ENCODE peak calls at places on chromosomes 4 and X, in six cellular contexts. N is SK-N-SH, H is hepatocyte, Q is GM23248, U is OCI-LY7, E is Karpas-422. K is an unnamed sample. For H3K9me2, the result is how much of the 10 kb centered on the place peaks cover.

GRCh38 chr4:23438764-23439163 is 451.1 kb downstream of the PPARGC1A start:
- DNase-seq in N (no peak), H (no peak), Q (no peak), U (no peak), E (no peak), K (no peak)

GRCh38 chr4:78517050-78517652 is 34.4 kb upstream of the ANXA3 start:
- DNase-seq in N (peak), H (peak), Q (peak), U (peak), E (peak), K (peak)

GRCh38 chr4:173426064-173426463 is 27.1 kb upstream of the SCRG1 start:
- DNase-seq in N (no peak), H (no peak), Q (no peak), U (no peak), E (no peak), K (no peak)

GRCh38 chr4:79652232-79652631 is 244.2 kb upstream of the GK2 start:
- DNase-seq in N (no peak), H (peak), Q (peak), U (no peak), E (no peak), K (peak)

GRCh38 chr4:66842401-66842800 is 702.9 kb downstream of the CENPC start:
- DNase-seq in N (no peak), H (no peak), Q (no peak), U (no peak), E (no peak), K (no peak)

GRCh38 chr4:116343809-116344208 is 741.6 kb downstream of the TRAM1L1 start:
- DNase-seq in N (no peak), H (no peak), Q (no peak), U (no peak), E (no peak), K (no peak)

GRCh38 chr4:17702666-17703065 is 78.8 kb downstream of the FAM184B start:
- DNase-seq in N (no peak), H (peak), Q (no peak), U (no peak), E (no peak), K (no peak)

GRCh38 chr4:183876268-183876934 is 28.7 kb upstream of the STOX2 start:
- DNase-seq in N (peak), H (peak), Q (peak), U (no peak), E (no peak), K (peak)

GRCh38 chr4:1384675-1385372 is 21.4 kb downstream of the NKX1-1 start:
- DNase-seq in N (no peak), H (no peak), Q (no peak), U (no peak), E (no peak), K (no peak)

DNA sequence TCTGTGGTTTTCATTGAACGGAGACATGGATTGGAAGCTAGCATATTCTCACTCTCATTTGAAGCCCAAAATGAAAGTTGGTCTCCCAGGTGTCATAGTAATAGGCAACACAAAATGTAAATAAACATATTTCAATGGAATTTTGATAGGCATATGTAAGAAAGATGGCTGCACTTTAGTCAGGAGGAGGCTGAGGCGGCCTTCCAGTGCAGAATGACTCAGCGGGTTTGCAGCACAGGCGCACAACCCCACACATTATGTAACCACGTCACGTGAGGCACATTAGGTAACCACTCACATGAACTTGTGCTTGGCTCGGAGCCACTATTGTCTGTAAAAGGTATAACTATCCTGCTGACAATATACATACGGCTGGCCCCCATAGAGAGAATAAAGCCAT is 381.7 kb downstream of the GPAT3 start:
- DNase-seq in N (no peak), H (peak), Q (no peak), U (peak), E (no peak), K (no peak)
- H3K9me2 ChIP-seq in N (under half), H (under half), Q (under half), U (under half), E (under half), K (under half)

GRCh38 chr4:128153795-128154194 is 92.7 kb downstream of the LARP1B start:
- DNase-seq in N (no peak), H (no peak), Q (no peak), U (no peak), E (no peak), K (peak)
- H3K9me2 ChIP-seq in N (under half), H (under half), Q (under half), U (under half), E (under half), K (under half)

DNA sequence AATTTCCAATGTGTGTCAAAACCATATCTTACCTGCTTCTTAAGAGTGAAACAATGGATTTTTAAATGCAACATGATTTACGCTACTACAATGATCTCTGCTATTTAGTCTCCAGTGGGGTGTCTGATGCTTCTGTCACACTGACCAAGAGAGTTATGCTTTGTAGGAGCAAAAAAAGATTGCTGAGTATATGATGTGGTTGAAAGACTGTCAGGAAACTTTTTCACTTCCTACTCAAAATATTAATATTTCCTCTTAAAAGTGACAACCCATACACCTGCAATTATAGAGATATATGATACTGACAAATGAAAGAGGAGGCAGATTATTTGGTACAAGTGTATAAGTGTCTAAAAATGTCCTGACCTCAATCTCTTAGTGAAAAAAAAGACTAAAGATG is 105.2 kb upstream of the BMP3 start:
- DNase-seq in N (no peak), H (no peak), Q (no peak), U (peak), E (no peak), K (no peak)
- H3K9me2 ChIP-seq in N (under half), H (under half), Q (under half), U (under half), E (under half), K (under half)

GRCh38 chrX:124030520-124030919 is 69.0 kb downstream of the STAG2 start:
- DNase-seq in N (no peak), H (no peak), Q (no peak), U (no peak), E (peak), K (no peak)
- H3K9me2 ChIP-seq in N (under half), H (under half), Q (under half), U (under half), E (under half), K (under half)

GRCh38 chr4:153063490-153063889 is 127.4 kb downstream of the FHDC1 start:
- DNase-seq in N (no peak), H (peak), Q (no peak), U (no peak), E (no peak), K (no peak)

GRCh38 chr4:153060191-153060590 is 124.1 kb downstream of the FHDC1 start:
- DNase-seq in N (no peak), H (no peak), Q (no peak), U (no peak), E (no peak), K (no peak)

GRCh38 chr4:153061971-153062370 is 125.8 kb downstream of the FHDC1 start:
- DNase-seq in N (no peak), H (no peak), Q (no peak), U (no peak), E (no peak), K (no peak)

GRCh38 chr4:153064571-153064970 is 128.4 kb downstream of the FHDC1 start:
- DNase-seq in N (peak), H (peak), Q (no peak), U (no peak), E (no peak), K (no peak)

DNA sequence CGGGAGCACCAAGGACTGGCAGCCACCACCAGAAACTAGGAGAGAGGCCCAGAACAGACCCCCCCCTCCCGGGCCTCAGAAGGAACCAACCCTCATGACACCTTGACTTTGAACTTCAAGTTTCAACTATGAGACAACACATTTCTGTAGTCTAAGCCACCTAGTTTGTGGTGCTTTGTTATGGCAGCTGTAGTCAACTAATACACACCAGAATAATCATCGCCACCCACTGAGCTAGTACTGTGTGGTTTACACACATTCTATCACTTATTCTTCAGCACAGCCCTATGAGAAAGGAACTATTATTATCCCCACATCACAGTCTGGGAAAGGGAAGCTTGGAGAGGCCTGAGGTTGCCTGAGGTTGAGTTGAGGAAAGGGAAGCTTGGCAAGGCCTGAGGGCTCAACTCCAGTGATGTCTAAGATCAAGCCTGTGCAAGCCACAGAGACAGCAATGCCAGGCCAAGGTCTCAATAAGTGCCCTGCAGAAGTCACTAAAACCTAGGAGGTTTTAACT is 126.6 kb downstream of the FHDC1 start:
- DNase-seq in N (no peak), H (no peak), Q (no peak), U (no peak), E (no peak), K (no peak)
- H3K9me2 ChIP-seq in N (under half), H (under half), Q (under half), U (under half), E (under half), K (under half)

DNA sequence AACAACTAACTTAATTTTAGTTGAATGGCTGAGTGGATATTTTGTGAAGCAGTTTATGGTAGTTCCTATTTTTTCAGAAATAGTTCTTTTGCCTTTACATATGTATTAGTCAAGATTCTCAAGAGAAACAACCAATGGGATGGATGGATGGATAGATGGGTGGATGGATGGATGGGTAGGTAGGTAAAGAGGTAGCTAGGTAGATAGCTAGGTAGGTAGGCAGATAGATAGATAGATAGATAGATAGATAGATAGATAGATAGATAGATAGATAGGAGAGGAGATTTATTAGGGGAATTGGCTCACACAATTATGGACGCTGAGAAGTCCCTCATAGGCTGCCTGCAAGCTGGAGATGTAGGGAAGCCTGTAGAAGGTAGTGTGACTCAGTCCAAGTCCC is 74.0 kb upstream of the NUDT6 start:
- DNase-seq in N (no peak), H (no peak), Q (no peak), U (no peak), E (no peak), K (no peak)
- H3K9me2 ChIP-seq in N (under half), H (under half), Q (under half), U (under half), E (under half), K (under half)

K was measured in PC-3.